ENCODE peak calls at places on chromosomes 6 and 20, in seven cellular contexts. O, S, K, Y, A, F and N are unnamed samples.

GRCh38 chr6:150032598-150032997 is 7.3 kb upstream of the RAET1L start:
- DNase-seq in A (no peak), S (no peak), F (no peak), Y (no peak), K (no peak), O (no peak), N (no peak)

GRCh38 chr20:33299111-33299603 is 16.1 kb downstream of the BPIFB1 start:
- DNase-seq in A (peak), Y (peak), K (peak), F (peak), O (peak), S (no peak), N (no peak)

GRCh38 chr6:61606500-61606899 is 679.5 kb downstream of the KHDRBS2 start:
- DNase-seq in S (no peak), O (no peak), A (no peak), Y (no peak), F (no peak), K (no peak), N (no peak)

GRCh38 chr20:37879003-37879599 is 23.8 kb upstream of the VSTM2L start:
- DNase-seq in O (no peak), A (no peak), Y (no peak), F (no peak), S (no peak), K (no peak), N (no peak)

GRCh38 chr6:82875573-82876185 is 190.0 kb downstream of the UBE3D start:
- DNase-seq in A (no peak), K (peak), Y (no peak), F (peak), O (no peak), S (no peak), N (no peak)

GRCh38 chr20:1657556-1658334 is at the start of gene SIRPG:
- DNase-seq in Y (no peak), K (no peak), O (no peak), A (no peak), F (no peak), S (no peak), N (no peak)

GRCh38 chr6:112272799-112273198 is 18.4 kb upstream of the LAMA4 start:
- DNase-seq in A (no peak), S (no peak), O (no peak), F (no peak), Y (no peak), K (no peak), N (no peak)

GRCh38 chr6:48426636-48427035 is 315.6 kb upstream of the PTCHD4 start:
- DNase-seq in Y (no peak), K (no peak), O (no peak), F (peak), S (no peak), A (peak), N (no peak)

GRCh38 chr6:32110632-32111031 is 1.5 kb upstream of the TNXB start:
- DNase-seq in F (no peak), S (no peak), O (no peak), Y (no peak), K (no peak), A (no peak), N (no peak)

GRCh38 chr20:47620808-47621805 is 119.4 kb downstream of the NCOA3 start:
- DNase-seq in S (no peak), K (peak), A (peak), Y (no peak), O (no peak), F (peak), N (no peak)

GRCh38 chr6:13302751-13303667 is 25.3 kb downstream of the TBC1D7 start:
- DNase-seq in S (peak), F (peak), A (peak), K (peak), O (no peak), Y (no peak), N (peak)

GRCh38 chr6:34082816-34083215 is 63.1 kb downstream of the GRM4 start:
- DNase-seq in F (no peak), A (no peak), Y (no peak), O (no peak), S (no peak), K (no peak), N (no peak)

GRCh38 chr20:63782051-63782471 is 42.5 kb downstream of the SLC2A4RG start:
- DNase-seq in K (no peak), Y (no peak), F (peak), O (no peak), A (peak), S (no peak), N (no peak)

GRCh38 chr6:111614833-111615582 is 9.3 kb upstream of the TRAF3IP2 start:
- DNase-seq in S (no peak), Y (peak), K (no peak), O (peak), A (peak), F (no peak), N (no peak)

GRCh38 chr6:90413867-90414266 is 117.2 kb upstream of the BACH2 start:
- DNase-seq in F (no peak), S (no peak), A (no peak), Y (peak), O (peak), K (no peak), N (no peak)

GRCh38 chr6:143949962-143950361 is 58.1 kb downstream of the PLAGL1 start:
- DNase-seq in S (no peak), A (no peak), F (no peak), O (no peak), K (no peak), Y (no peak), N (no peak)

GRCh38 chr6:150435832-150436231 is 67.0 kb downstream of the IYD start:
- DNase-seq in A (peak), Y (no peak), K (no peak), O (no peak), F (no peak), S (no peak), N (no peak)

GRCh38 chr20:51910202-51911050 is 108.1 kb upstream of the SALL4 start:
- DNase-seq in K (no peak), S (no peak), A (peak), F (peak), O (no peak), Y (no peak), N (no peak)

GRCh38 chr6:25392372-25392771 is 113.2 kb downstream of the CARMIL1 start:
- DNase-seq in F (peak), O (no peak), Y (no peak), A (no peak), K (no peak), S (no peak), N (no peak)

GRCh38 chr6:157867155-157867559 is 44.1 kb downstream of the SNX9 start:
- DNase-seq in O (no peak), A (peak), F (peak), K (peak), Y (no peak), S (no peak), N (no peak)

GRCh38 chr6:152948150-152948768 is 34.6 kb downstream of the FBXO5 start:
- DNase-seq in Y (no peak), K (peak), A (peak), F (peak), S (no peak), O (no peak), N (no peak)

GRCh38 chr20:62662422-62662821 is 20.1 kb downstream of the SLCO4A1 start:
- DNase-seq in S (no peak), F (peak), K (no peak), A (no peak), Y (no peak), O (no peak), N (no peak)

GRCh38 chr6:7150381-7151064 is 42.8 kb downstream of the RREB1 start:
- DNase-seq in K (no peak), S (no peak), O (peak), Y (peak), F (no peak), A (peak), N (no peak)

GRCh38 chr6:157585274-157586087 is 204.5 kb downstream of the ZDHHC14 start:
- DNase-seq in K (no peak), A (peak), S (no peak), O (no peak), Y (no peak), F (no peak), N (no peak)

GRCh38 chr6:155889405-155889804 is 433.8 kb upstream of the NOX3 start:
- DNase-seq in K (no peak), F (no peak), O (no peak), S (no peak), Y (peak), A (no peak), N (no peak)

GRCh38 chr6:38349795-38350194 is 289.9 kb downstream of the BTBD9 start:
- DNase-seq in K (no peak), A (no peak), S (no peak), O (no peak), F (no peak), Y (no peak), N (no peak)

GRCh38 chr20:38098952-38099351 is 65.4 kb downstream of the RPRD1B start:
- DNase-seq in A (no peak), F (no peak), Y (no peak), S (no peak), O (no peak), K (no peak), N (no peak)

GRCh38 chr20:34350095-34350494 is 13.0 kb upstream of the ITCH start:
- DNase-seq in F (peak), K (no peak), A (no peak), Y (no peak), O (no peak), S (no peak), N (peak)